ENCODE peak calls at places on chromosomes 7 and 10, in five cellular contexts. F, G, W, O and B are unnamed samples.

GRCh38 chr10:97991875-97992274 is 38.5 kb downstream of the CRTAC1 start:
- DNase-seq in F (no peak), O (no peak), W (no peak), G (peak), B (no peak)

GRCh38 chr10:92131271-92131820 is 159.5 kb downstream of the CPEB3 start:
- DNase-seq in F (no peak), O (no peak), W (no peak), G (no peak), B (no peak)

GRCh38 chr7:82677493-82677892 is 233.9 kb upstream of the CACNA2D1 start:
- DNase-seq in G (no peak), F (peak), W (no peak), O (no peak), B (peak)

GRCh38 chr10:23139677-23140076 is 44.3 kb downstream of the MSRB2 start:
- DNase-seq in G (no peak), O (no peak), F (no peak), W (no peak), B (no peak)

GRCh38 chr10:77320852-77321496 is 316.6 kb downstream of the KCNMA1 start:
- DNase-seq in F (no peak), G (no peak), W (no peak), O (no peak), B (no peak)

GRCh38 chr7:1388021-1388704 is 71.1 kb downstream of the MICALL2 start:
- DNase-seq in O (no peak), F (no peak), W (no peak), G (no peak), B (no peak)

GRCh38 chr7:4436361-4436899 is 245.7 kb upstream of the FOXK1 start:
- DNase-seq in O (no peak), W (no peak), G (no peak), F (no peak), B (no peak)

GRCh38 chr10:6162589-6163356 is 40.0 kb upstream of the PFKFB3 start:
- DNase-seq in W (no peak), G (no peak), O (peak), F (no peak), B (no peak)

GRCh38 chr10:14381475-14381874 is 50.8 kb upstream of the FRMD4A start:
- DNase-seq in O (no peak), W (no peak), G (no peak), F (no peak), B (no peak)

GRCh38 chr10:112953760-112954159 is 3.7 kb downstream of the TCF7L2 start:
- DNase-seq in O (no peak), G (no peak), F (no peak), W (no peak), B (no peak)

GRCh38 chr7:10079572-10079971 is 894.1 kb upstream of the PHF14 start:
- DNase-seq in F (no peak), G (no peak), W (no peak), O (no peak), B (no peak)

GRCh38 chr10:77490512-77490911 is 147.1 kb downstream of the KCNMA1 start:
- DNase-seq in G (no peak), O (no peak), F (no peak), W (no peak), B (no peak)

GRCh38 chr10:33993917-33994316 is 659.5 kb upstream of the NRP1 start:
- DNase-seq in W (no peak), F (no peak), G (no peak), O (no peak), B (no peak)

GRCh38 chr10:14296081-14296709 is 34.5 kb downstream of the FRMD4A start:
- DNase-seq in O (no peak), F (no peak), W (no peak), G (peak), B (no peak)

GRCh38 chr10:27153855-27154198 is 357 bp downstream of the YME1L1 start:
- DNase-seq in O (no peak), W (no peak), F (no peak), G (peak), B (no peak)

GRCh38 chr10:107409517-107409916 is 245.0 kb upstream of the SORCS1 start:
- DNase-seq in W (no peak), F (no peak), G (peak), O (no peak), B (no peak)

GRCh38 chr7:157513162-157513621 is 176.4 kb downstream of the DNAJB6 start:
- DNase-seq in G (no peak), O (no peak), F (no peak), W (no peak), B (no peak)

GRCh38 chr7:141366098-141366621 is 185.1 kb upstream of the AGK start:
- DNase-seq in O (no peak), W (no peak), F (no peak), G (peak), B (no peak)

GRCh38 chr10:112519129-112519761 is 72.2 kb downstream of the VTI1A start:
- DNase-seq in F (no peak), O (no peak), G (no peak), W (no peak), B (no peak)

GRCh38 chr10:78458983-78459638 is 425.4 kb downstream of the RPS24 start:
- DNase-seq in F (no peak), G (peak), W (no peak), O (no peak), B (no peak)

GRCh38 chr7:17184805-17185689 is 113.4 kb upstream of the AHR start:
- DNase-seq in O (no peak), F (no peak), G (no peak), W (no peak), B (no peak)

GRCh38 chr10:100810835-100811116 is 65.4 kb downstream of the PAX2 start:
- DNase-seq in G (no peak), O (no peak), W (no peak), F (no peak), B (no peak)

GRCh38 chr7:95577137-95577536 is 19.2 kb downstream of the PDK4 start:
- DNase-seq in W (no peak), O (no peak), F (no peak), G (no peak), B (no peak)

GRCh38 chr10:5971315-5971832 is 6.0 kb downstream of the IL15RA start:
- DNase-seq in O (peak), W (no peak), F (no peak), G (peak), B (no peak)

GRCh38 chr10:107728807-107729206 is 564.3 kb upstream of the SORCS1 start:
- DNase-seq in F (no peak), G (no peak), W (no peak), O (no peak), B (no peak)

GRCh38 chr7:41733063-41733398 is 30.1 kb upstream of the INHBA start:
- DNase-seq in O (no peak), F (no peak), W (no peak), G (no peak), B (no peak)

GRCh38 chr10:71431945-71432905 is 35.5 kb downstream of the CDH23 start:
- DNase-seq in G (no peak), W (no peak), F (no peak), O (no peak), B (no peak)

GRCh38 chr10:125209591-125210373 is 49.4 kb upstream of the CTBP2 start:
- DNase-seq in W (no peak), O (no peak), G (peak), F (no peak), B (no peak)

GRCh38 chr7:55308186-55308929 is 56.8 kb upstream of the LANCL2 start:
- DNase-seq in F (no peak), O (no peak), W (no peak), G (no peak), B (no peak)

GRCh38 chr10:123515661-123516060 is 150.5 kb upstream of the GPR26 start:
- DNase-seq in G (no peak), F (no peak), W (no peak), O (no peak), B (no peak)

GRCh38 chr10:85648279-85648754 is 718.3 kb downstream of the GRID1 start:
- DNase-seq in O (no peak), F (no peak), W (no peak), G (peak), B (no peak)

GRCh38 chr7:52592698-52593097 is 442.7 kb upstream of the POM121L12 start:
- DNase-seq in G (no peak), O (no peak), F (no peak), W (no peak), B (no peak)

GRCh38 chr10:97724341-97724941 is 10.9 kb downstream of the MARVELD1 start:
- DNase-seq in F (no peak), O (no peak), G (no peak), W (no peak), B (no peak)

GRCh38 chr10:71548494-71548846 is 151.8 kb downstream of the CDH23 start:
- DNase-seq in W (no peak), O (no peak), G (no peak), F (no peak), B (no peak)

GRCh38 chr7:80833289-80834104 is 85.4 kb downstream of the SEMA3C start:
- DNase-seq in G (no peak), O (no peak), F (no peak), W (no peak), B (no peak)